ENCODE peak calls at places on chromosomes 5 and 9, in five cellular contexts. One of them, this sample, is unnamed.
A peak's percentile ranks its signal among the peaks of the same experiment; 100 is the strongest.

GRCh38 chr9:133205996-133206931 is 2.8 kb downstream of the OBP2B start:
- DNase-seq in tibial nerve: no peak
- DNase-seq in prostate gland: no peak
- DNase-seq in left lung: peak; percentile 62
- DNase-seq in left ventricle myocardium inferior: no peak
- DNase-seq in this sample: peak; percentile 61

GRCh38 chr9:110116543-110116885 is 91.4 kb downstream of the C9orf152 start:
- DNase-seq in tibial nerve: no peak
- DNase-seq in prostate gland: no peak
- DNase-seq in left lung: no peak
- DNase-seq in left ventricle myocardium inferior: no peak
- DNase-seq in this sample: no peak

GRCh38 chr5:59025734-59026133 is 442.9 kb downstream of the RAB3C start:
- DNase-seq in tibial nerve: no peak
- DNase-seq in prostate gland: no peak
- DNase-seq in left lung: no peak
- DNase-seq in left ventricle myocardium inferior: no peak
- DNase-seq in this sample: no peak

GRCh38 chr9:136769710-136770191 is 5.4 kb upstream of the LCN15 start:
- DNase-seq in tibial nerve: no peak
- DNase-seq in prostate gland: no peak
- DNase-seq in left lung: peak; percentile 84
- DNase-seq in left ventricle myocardium inferior: no peak
- DNase-seq in this sample: peak; percentile 73

GRCh38 chr9:84317563-84317962 is 23.0 kb downstream of the SLC28A3 start:
- DNase-seq in tibial nerve: no peak
- DNase-seq in prostate gland: no peak
- DNase-seq in left lung: no peak
- DNase-seq in left ventricle myocardium inferior: no peak
- DNase-seq in this sample: no peak

GRCh38 chr9:124771867-124772621 is 933 bp upstream of the NR6A1 start:
- DNase-seq in tibial nerve: no peak
- DNase-seq in prostate gland: peak; percentile 61
- DNase-seq in left lung: peak; percentile 91
- DNase-seq in left ventricle myocardium inferior: peak; percentile 68
- DNase-seq in this sample: peak; percentile 86

GRCh38 chr5:172175263-172175719 is 12.7 kb downstream of the STK10 start:
- DNase-seq in tibial nerve: no peak
- DNase-seq in prostate gland: no peak
- DNase-seq in left lung: peak; percentile 93
- DNase-seq in left ventricle myocardium inferior: peak; percentile 57
- DNase-seq in this sample: peak; percentile 83

GRCh38 chr9:128097156-128098016 is 29.4 kb downstream of the SLC25A25 start:
- DNase-seq in tibial nerve: no peak
- DNase-seq in prostate gland: no peak
- DNase-seq in left lung: peak; percentile 70
- DNase-seq in left ventricle myocardium inferior: no peak
- DNase-seq in this sample: no peak

GRCh38 chr5:102772273-102772672 is 17.2 kb downstream of the PAM start:
- DNase-seq in tibial nerve: no peak
- DNase-seq in prostate gland: no peak
- DNase-seq in left lung: no peak
- DNase-seq in left ventricle myocardium inferior: no peak
- DNase-seq in this sample: no peak

GRCh38 chr9:127489471-127490115 is 38.3 kb downstream of the LRSAM1 start:
- DNase-seq in tibial nerve: no peak
- DNase-seq in prostate gland: no peak
- DNase-seq in left lung: no peak
- DNase-seq in left ventricle myocardium inferior: no peak
- DNase-seq in this sample: no peak

GRCh38 chr5:175202461-175203065 is 241.4 kb downstream of the DRD1 start:
- DNase-seq in tibial nerve: no peak
- DNase-seq in prostate gland: no peak
- DNase-seq in left lung: no peak
- DNase-seq in left ventricle myocardium inferior: no peak
- DNase-seq in this sample: no peak

GRCh38 chr5:28850320-28850921 is 1812.0 kb upstream of the CDH9 start:
- DNase-seq in tibial nerve: no peak
- DNase-seq in prostate gland: no peak
- DNase-seq in left lung: no peak
- DNase-seq in left ventricle myocardium inferior: no peak
- DNase-seq in this sample: no peak

GRCh38 chr9:123784513-123784912 is 145.4 kb downstream of the DENND1A start:
- DNase-seq in tibial nerve: no peak
- DNase-seq in prostate gland: no peak
- DNase-seq in left lung: no peak
- DNase-seq in left ventricle myocardium inferior: no peak
- DNase-seq in this sample: no peak

GRCh38 chr9:26296910-26297309 is 595.7 kb downstream of the CAAP1 start:
- DNase-seq in tibial nerve: no peak
- DNase-seq in prostate gland: no peak
- DNase-seq in left lung: no peak
- DNase-seq in left ventricle myocardium inferior: no peak
- DNase-seq in this sample: no peak

GRCh38 chr9:3235497-3235896 is 290.3 kb downstream of the RFX3 start:
- DNase-seq in tibial nerve: no peak
- DNase-seq in prostate gland: no peak
- DNase-seq in left lung: no peak
- DNase-seq in left ventricle myocardium inferior: no peak
- DNase-seq in this sample: no peak

GRCh38 chr5:139847091-139847490 is 51.5 kb downstream of the PSD2 start:
- DNase-seq in tibial nerve: no peak
- DNase-seq in prostate gland: no peak
- DNase-seq in left lung: peak; percentile 37
- DNase-seq in left ventricle myocardium inferior: no peak
- DNase-seq in this sample: peak; percentile 35

GRCh38 chr9:108786756-108787663 is 68.8 kb downstream of the ACTL7B start:
- DNase-seq in tibial nerve: no peak
- DNase-seq in prostate gland: peak; percentile 12
- DNase-seq in left lung: no peak
- DNase-seq in left ventricle myocardium inferior: no peak
- DNase-seq in this sample: no peak

GRCh38 chr5:172638209-172638768 is 2.8 kb upstream of the NEURL1B start:
- DNase-seq in tibial nerve: no peak
- DNase-seq in prostate gland: no peak
- DNase-seq in left lung: no peak
- DNase-seq in left ventricle myocardium inferior: no peak
- DNase-seq in this sample: no peak

GRCh38 chr5:160312960-160313734 is 783 bp upstream of the CCNJL start:
- DNase-seq in tibial nerve: no peak
- DNase-seq in prostate gland: no peak
- DNase-seq in left lung: no peak
- DNase-seq in left ventricle myocardium inferior: no peak
- DNase-seq in this sample: no peak

GRCh38 chr5:124519396-124519795 is 227.0 kb downstream of the ZNF608 start:
- DNase-seq in tibial nerve: no peak
- DNase-seq in prostate gland: no peak
- DNase-seq in left lung: no peak
- DNase-seq in left ventricle myocardium inferior: no peak
- DNase-seq in this sample: no peak
- H3K4me1 ChIP-seq in tibial nerve: peaks cover 14% of the 10 kb centered on the region
- H3K4me1 ChIP-seq in prostate gland: no peaks in the 10 kb centered on the region
- H3K4me1 ChIP-seq in left lung: no peaks in the 10 kb centered on the region
- H3K4me1 ChIP-seq in left ventricle myocardium inferior: peaks cover 19% of the 10 kb centered on the region
- H3K4me1 ChIP-seq in this sample: peaks cover 18% of the 10 kb centered on the region

DNA sequence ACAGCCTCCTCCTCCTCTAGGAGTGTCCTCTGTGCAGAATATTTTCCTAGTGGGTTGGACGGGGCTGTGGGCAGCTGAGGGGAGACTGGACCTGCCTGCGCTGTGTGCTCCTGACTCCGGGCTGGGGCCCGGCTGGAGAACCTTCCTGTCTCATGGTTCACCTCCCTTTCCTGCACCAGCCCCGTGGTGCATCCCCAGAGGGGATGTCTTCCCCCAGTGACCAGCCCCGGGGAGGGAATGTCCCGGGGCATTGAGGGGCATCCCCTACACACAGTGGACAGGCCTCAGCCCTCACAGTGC is 51.9 kb upstream of the PITX1 start:
- DNase-seq in tibial nerve: no peak
- DNase-seq in prostate gland: no peak
- DNase-seq in left lung: no peak
- DNase-seq in left ventricle myocardium inferior: no peak
- DNase-seq in this sample: no peak
- TF ChIP-seq CTCF in tibial nerve: no peak
- TF ChIP-seq CTCF in prostate gland: no peak
- TF ChIP-seq CTCF in left lung: no peak
- TF ChIP-seq CTCF in left ventricle myocardium inferior: no peak
- TF ChIP-seq CTCF in this sample: no peak

GRCh38 chr5:133847301-133847700 is 121.1 kb downstream of the C5orf15 start:
- DNase-seq in tibial nerve: no peak
- DNase-seq in prostate gland: no peak
- DNase-seq in left lung: no peak
- DNase-seq in left ventricle myocardium inferior: no peak
- DNase-seq in this sample: peak; percentile 38
- H3K4me3 ChIP-seq in tibial nerve: no peak overlapping the region
- H3K4me3 ChIP-seq in prostate gland: no peak overlapping the region
- H3K4me3 ChIP-seq in left lung: no peak overlapping the region
- H3K4me3 ChIP-seq in left ventricle myocardium inferior: no peak overlapping the region
- H3K4me3 ChIP-seq in this sample: no peak overlapping the region

DNA sequence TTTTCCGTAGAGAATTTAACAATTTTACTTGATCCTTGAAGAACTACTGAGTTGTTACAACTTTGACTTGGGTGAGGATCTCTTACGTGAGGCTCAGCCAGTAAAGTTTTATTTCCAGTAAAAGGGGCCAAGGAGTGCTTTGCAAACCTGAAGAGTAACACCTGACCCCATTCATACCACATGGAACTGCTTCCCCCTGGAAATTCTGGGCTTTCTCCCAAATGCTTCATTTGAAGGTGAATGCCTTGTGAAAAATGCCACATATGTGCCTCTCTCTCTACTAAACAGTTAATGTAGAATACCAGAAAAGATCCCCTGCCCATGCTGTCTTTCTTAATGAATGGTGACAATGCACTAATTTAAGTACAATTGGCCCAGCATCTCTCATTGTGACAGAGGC is 844.0 kb upstream of the WWC1 start:
- DNase-seq in tibial nerve: no peak
- DNase-seq in prostate gland: no peak
- DNase-seq in left lung: no peak
- DNase-seq in left ventricle myocardium inferior: no peak
- DNase-seq in this sample: no peak
- H3K4me1 ChIP-seq in tibial nerve: no peaks in the 10 kb centered on the region
- H3K4me1 ChIP-seq in prostate gland: no peaks in the 10 kb centered on the region
- H3K4me1 ChIP-seq in left lung: no peaks in the 10 kb centered on the region
- H3K4me1 ChIP-seq in left ventricle myocardium inferior: no peaks in the 10 kb centered on the region
- H3K4me1 ChIP-seq in this sample: no peaks in the 10 kb centered on the region

This sample was measured in upper lobe of right lung.